ENCODE peak calls at places on chromosomes 2 and 18, in six cellular contexts. O, J, Y, K, L and G are unnamed samples.

GRCh38 chr2:227665189-227665940 is 1.2 kb upstream of the SCYGR5 start:
- DNase-seq in J (no peak), L (no peak), K (no peak), O (no peak), Y (no peak), G (no peak)

GRCh38 chr2:170848587-170848986 is 31.9 kb downstream of the GAD1 start:
- DNase-seq in O (no peak), J (no peak), L (peak), K (no peak), Y (no peak), G (no peak)

GRCh38 chr18:53441761-53442414 is 782.6 kb downstream of the MBD2 start:
- DNase-seq in K (no peak), J (no peak), Y (no peak), L (no peak), O (no peak), G (no peak)

GRCh38 chr2:217660423-217660822 is 342.4 kb downstream of the TNS1 start:
- DNase-seq in K (no peak), O (no peak), Y (no peak), L (no peak), J (no peak), G (no peak)

GRCh38 chr2:134457353-134457752 is 203.5 kb downstream of the MGAT5 start:
- DNase-seq in J (no peak), L (no peak), K (no peak), O (no peak), Y (no peak), G (peak)

GRCh38 chr2:233285921-233286320 is 21.7 kb upstream of the SAG start:
- DNase-seq in K (no peak), Y (no peak), J (no peak), O (no peak), L (no peak), G (no peak)

GRCh38 chr18:8299054-8299708 is 310.1 kb upstream of the RAB12 start:
- DNase-seq in L (no peak), O (no peak), Y (no peak), J (no peak), K (no peak), G (no peak)

GRCh38 chr2:70994055-70994444 is 623 bp downstream of the TEX261 start:
- DNase-seq in O (no peak), Y (no peak), L (peak), J (no peak), K (no peak), G (no peak)

GRCh38 chr2:68536000-68536399 is 68.6 kb downstream of the APLF start:
- DNase-seq in J (no peak), Y (no peak), O (no peak), L (no peak), K (no peak), G (no peak)

GRCh38 chr2:113122364-113122763 is 5.0 kb upstream of the IL1RN start:
- DNase-seq in J (no peak), L (no peak), K (no peak), Y (no peak), O (no peak), G (no peak)

GRCh38 chr18:57519668-57520424 is 66.7 kb downstream of the FECH start:
- DNase-seq in J (no peak), Y (no peak), O (no peak), L (peak), K (no peak), G (no peak)

GRCh38 chr18:62603979-62604378 is 81.2 kb downstream of the ZCCHC2 start:
- DNase-seq in K (no peak), L (no peak), O (no peak), Y (no peak), J (no peak), G (peak)

GRCh38 chr2:191231995-191232394 is 13.2 kb upstream of the MYO1B start:
- DNase-seq in L (no peak), O (no peak), J (no peak), K (no peak), Y (no peak), G (no peak)

GRCh38 chr2:159542101-159542500 is 74.2 kb downstream of the BAZ2B start:
- DNase-seq in K (no peak), J (no peak), L (no peak), Y (no peak), O (no peak), G (no peak)

GRCh38 chr2:126719191-126720030 is 63.5 kb downstream of the GYPC start:
- DNase-seq in Y (no peak), L (no peak), J (peak), K (peak), O (no peak), G (no peak)

GRCh38 chr2:36892805-36893204 is 73.5 kb downstream of the STRN start:
- DNase-seq in K (no peak), Y (no peak), J (no peak), O (no peak), L (no peak), G (no peak)

GRCh38 chr2:227849906-227850305 is 21.5 kb upstream of the DAW1 start:
- DNase-seq in Y (no peak), K (no peak), O (no peak), L (peak), J (no peak), G (no peak)

GRCh38 chr2:178152033-178152432 is 39.8 kb downstream of the RBM45 start:
- DNase-seq in O (no peak), J (no peak), Y (no peak), K (no peak), L (no peak), G (no peak)

GRCh38 chr2:217611056-217611455 is 391.7 kb downstream of the TNS1 start:
- DNase-seq in J (no peak), K (no peak), O (no peak), L (no peak), Y (no peak), G (no peak)

GRCh38 chr2:102245266-102246151 is 58.7 kb downstream of the IL1RL2 start:
- DNase-seq in O (no peak), L (no peak), Y (no peak), K (no peak), J (no peak), G (no peak)
- TF ChIP-seq CTCF in O (no peak), L (no peak), Y (no peak), K (no peak), J (peak), G (no peak)

GRCh38 chr18:76130845-76131244 is 364.2 kb downstream of the ZNF516 start:
- DNase-seq in L (peak), Y (no peak), O (no peak), K (no peak), J (no peak), G (no peak)

GRCh38 chr18:76131738-76132137 is 363.3 kb downstream of the ZNF516 start:
- DNase-seq in J (no peak), K (no peak), Y (no peak), O (no peak), L (peak), G (no peak)

GRCh38 chr18:76121049-76121448 is 374.0 kb downstream of the ZNF516 start:
- DNase-seq in J (no peak), O (no peak), L (no peak), Y (no peak), K (no peak), G (no peak)

GRCh38 chr18:76126327-76126726 is 368.7 kb downstream of the ZNF516 start:
- DNase-seq in Y (no peak), L (peak), O (no peak), J (peak), K (peak), G (no peak)
- TF ChIP-seq CTCF in Y (no peak), L (no peak), O (no peak), J (no peak), K (no peak), G (no peak)

GRCh38 chr2:118088051-118089014 is at the start of gene INSIG2:
- DNase-seq in Y (peak), L (peak), K (peak), O (peak), J (peak), G (peak)
- TF ChIP-seq CTCF in Y (peak), L (peak), K (no peak), O (no peak), J (no peak), G (no peak)

GRCh38 chr2:231612199-231613053 is 19.8 kb downstream of the TEX44 start:
- DNase-seq in Y (peak), K (peak), L (peak), J (peak), O (peak), G (peak)
- TF ChIP-seq CTCF in Y (peak), K (peak), L (peak), J (peak), O (peak), G (peak)

GRCh38 chr2:220104871-220105351 is 477.5 kb downstream of the SLC4A3 start:
- DNase-seq in O (peak), J (peak), Y (no peak), K (peak), L (peak), G (no peak)
- TF ChIP-seq CTCF in O (no peak), J (peak), Y (no peak), K (no peak), L (no peak), G (no peak)

DNA sequence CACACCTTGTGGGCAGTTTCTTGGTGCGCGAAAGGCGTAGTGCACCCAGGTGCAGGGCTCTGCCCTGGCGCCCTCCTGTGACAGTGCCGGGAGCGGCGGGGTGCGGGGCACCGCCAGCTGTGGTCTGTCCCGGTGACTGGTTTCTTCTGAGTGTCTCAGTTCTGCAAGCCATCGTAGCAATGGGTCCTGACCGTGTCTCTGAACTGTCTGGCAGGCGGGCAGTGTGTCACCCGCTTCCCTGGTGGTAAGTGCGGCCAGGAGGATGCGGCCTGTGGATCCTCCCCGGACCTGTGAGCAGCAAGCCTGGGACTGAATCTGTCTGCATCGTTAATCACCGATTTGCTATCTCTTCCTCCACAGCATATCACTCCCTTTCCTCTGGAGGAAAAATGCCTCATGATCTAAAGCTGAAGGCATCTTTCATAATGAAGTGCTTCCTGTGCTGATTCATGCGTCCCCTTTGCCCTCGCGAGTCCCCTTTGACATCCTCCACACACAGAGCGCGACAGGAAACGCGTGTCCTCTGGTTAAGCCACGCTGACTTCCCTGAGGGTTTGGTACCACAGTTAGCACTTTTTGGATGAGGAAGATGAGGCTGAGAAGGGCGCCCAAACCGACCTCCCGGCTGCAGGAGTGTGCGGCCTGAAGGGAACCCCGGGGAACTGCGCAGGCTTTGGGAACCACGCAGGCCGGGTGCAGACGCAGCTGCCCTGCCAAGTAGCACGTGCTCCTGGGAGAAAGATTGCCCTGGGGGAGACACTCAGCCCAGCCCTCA is 416.0 kb upstream of the HS6ST1 start:
- DNase-seq in L (no peak), K (no peak), Y (no peak), J (no peak), O (no peak), G (no peak)
- TF ChIP-seq CTCF in L (no peak), K (no peak), Y (peak), J (no peak), O (no peak), G (no peak)

GRCh38 chr18:26051845-26052244 is 38.6 kb downstream of the SS18 start:
- DNase-seq in L (no peak), J (no peak), O (no peak), K (no peak), Y (no peak), G (no peak)
- TF ChIP-seq CTCF in L (no peak), J (no peak), O (no peak), K (no peak), Y (no peak), G (no peak)

DNA sequence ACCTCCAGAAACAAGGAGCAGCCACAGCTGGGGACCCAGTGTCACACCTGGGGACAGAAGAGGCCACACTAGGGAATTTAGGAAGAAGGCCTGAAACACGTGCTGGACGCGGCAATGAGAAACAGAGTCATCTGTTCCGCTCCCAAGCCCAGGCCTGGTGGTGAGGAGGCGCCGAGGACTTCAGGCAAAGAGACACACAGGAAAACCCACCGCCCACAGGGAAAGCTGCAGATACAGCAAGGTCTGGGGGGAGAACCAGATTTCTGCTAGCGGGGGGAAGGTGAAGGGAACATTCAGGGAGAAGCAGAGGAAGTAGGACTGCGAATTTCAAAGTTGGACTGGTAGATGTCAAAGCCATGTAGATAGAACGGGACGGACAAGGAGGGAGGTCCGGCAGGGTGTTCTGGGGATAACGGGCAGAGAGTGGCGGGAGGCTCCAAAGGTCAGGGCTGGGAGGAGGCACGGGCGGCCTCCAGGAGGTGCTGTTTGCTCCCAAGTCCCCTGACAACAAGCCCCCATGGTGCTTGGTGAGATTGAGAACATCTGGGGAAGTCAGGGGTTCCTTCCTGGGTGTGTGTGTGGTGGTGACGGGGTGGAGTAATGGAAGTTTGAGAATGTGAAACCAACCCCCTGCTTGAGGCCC is 351.7 kb upstream of the MYT1L start:
- DNase-seq in J (no peak), K (no peak), O (no peak), Y (no peak), L (no peak), G (peak)
- TF ChIP-seq CTCF in J (no peak), K (no peak), O (no peak), Y (peak), L (no peak), G (no peak)